ENCODE peak calls at places on chromosomes 6 and 20, in ten cellular contexts. One of them, this sample, is unnamed. For H3K36me3, the result is how much of the 10 kb centered on the place peaks cover.

GRCh38 chr6:159953091-159953581 is 15.7 kb upstream of the IGF2R start:
- DNase-seq in psoas muscle: peak
- DNase-seq in K562: no peak
- DNase-seq in colonic mucosa: peak
- DNase-seq in heart left ventricle: peak
- DNase-seq in aorta: peak
- DNase-seq in PC-9: no peak
- DNase-seq in bronchial epithelial cell: peak
- DNase-seq in right atrium auricular region: no peak
- DNase-seq in upper lobe of right lung: peak
- DNase-seq in this sample: peak

GRCh38 chr20:6051505-6051904 is 2.4 kb downstream of the LRRN4 start:
- DNase-seq in psoas muscle: no peak
- DNase-seq in K562: no peak
- DNase-seq in colonic mucosa: no peak
- DNase-seq in heart left ventricle: no peak
- DNase-seq in aorta: no peak
- DNase-seq in PC-9: no peak
- DNase-seq in bronchial epithelial cell: peak
- DNase-seq in right atrium auricular region: no peak
- DNase-seq in upper lobe of right lung: no peak
- DNase-seq in this sample: no peak

GRCh38 chr6:53171605-53172467 is 23.2 kb upstream of the GCM1 start:
- DNase-seq in psoas muscle: peak
- DNase-seq in K562: peak
- DNase-seq in colonic mucosa: peak
- DNase-seq in heart left ventricle: peak
- DNase-seq in aorta: peak
- DNase-seq in PC-9: peak
- DNase-seq in bronchial epithelial cell: peak
- DNase-seq in right atrium auricular region: peak
- DNase-seq in upper lobe of right lung: peak
- DNase-seq in this sample: peak

GRCh38 chr6:84554069-84554468 is 210.3 kb downstream of the TBX18 start:
- DNase-seq in psoas muscle: no peak
- DNase-seq in K562: no peak
- DNase-seq in colonic mucosa: no peak
- DNase-seq in heart left ventricle: no peak
- DNase-seq in aorta: no peak
- DNase-seq in PC-9: no peak
- DNase-seq in bronchial epithelial cell: no peak
- DNase-seq in right atrium auricular region: no peak
- DNase-seq in upper lobe of right lung: no peak
- DNase-seq in this sample: no peak

GRCh38 chr6:105136433-105137350 is 43.1 kb downstream of the POPDC3 start:
- DNase-seq in psoas muscle: peak
- DNase-seq in K562: peak
- DNase-seq in colonic mucosa: peak
- DNase-seq in heart left ventricle: peak
- DNase-seq in aorta: peak
- DNase-seq in PC-9: no peak
- DNase-seq in bronchial epithelial cell: no peak
- DNase-seq in right atrium auricular region: peak
- DNase-seq in upper lobe of right lung: peak
- DNase-seq in this sample: peak

GRCh38 chr6:158560787-158561246 is 926 bp downstream of the TMEM181 start:
- DNase-seq in psoas muscle: no peak
- DNase-seq in K562: no peak
- DNase-seq in colonic mucosa: peak
- DNase-seq in heart left ventricle: no peak
- DNase-seq in aorta: no peak
- DNase-seq in PC-9: no peak
- DNase-seq in bronchial epithelial cell: no peak
- DNase-seq in right atrium auricular region: no peak
- DNase-seq in upper lobe of right lung: peak
- DNase-seq in this sample: peak

GRCh38 chr6:169911264-169912263 is 160.1 kb downstream of the ERMARD start:
- DNase-seq in psoas muscle: no peak
- DNase-seq in K562: no peak
- DNase-seq in colonic mucosa: no peak
- DNase-seq in heart left ventricle: no peak
- DNase-seq in aorta: no peak
- DNase-seq in PC-9: no peak
- DNase-seq in bronchial epithelial cell: no peak
- DNase-seq in right atrium auricular region: no peak
- DNase-seq in upper lobe of right lung: no peak
- DNase-seq in this sample: no peak

GRCh38 chr6:25715794-25716193 is 38.7 kb upstream of the SLC17A4 start:
- DNase-seq in psoas muscle: no peak
- DNase-seq in K562: no peak
- DNase-seq in colonic mucosa: no peak
- DNase-seq in heart left ventricle: no peak
- DNase-seq in aorta: no peak
- DNase-seq in PC-9: no peak
- DNase-seq in bronchial epithelial cell: no peak
- DNase-seq in right atrium auricular region: no peak
- DNase-seq in upper lobe of right lung: no peak
- DNase-seq in this sample: no peak

GRCh38 chr6:137309078-137309762 is 90.0 kb upstream of the IFNGR1 start:
- DNase-seq in psoas muscle: peak
- DNase-seq in K562: peak
- DNase-seq in colonic mucosa: peak
- DNase-seq in heart left ventricle: peak
- DNase-seq in aorta: peak
- DNase-seq in PC-9: peak
- DNase-seq in bronchial epithelial cell: peak
- DNase-seq in right atrium auricular region: peak
- DNase-seq in upper lobe of right lung: peak
- DNase-seq in this sample: peak

GRCh38 chr6:474454-475185 is 83.1 kb downstream of the IRF4 start:
- DNase-seq in psoas muscle: no peak
- DNase-seq in K562: no peak
- DNase-seq in colonic mucosa: no peak
- DNase-seq in heart left ventricle: no peak
- DNase-seq in aorta: no peak
- DNase-seq in PC-9: no peak
- DNase-seq in bronchial epithelial cell: no peak
- DNase-seq in right atrium auricular region: no peak
- DNase-seq in upper lobe of right lung: no peak
- DNase-seq in this sample: peak

GRCh38 chr6:154410619-154411044 is 54.0 kb upstream of the IPCEF1 start:
- DNase-seq in psoas muscle: peak
- DNase-seq in K562: no peak
- DNase-seq in colonic mucosa: no peak
- DNase-seq in heart left ventricle: peak
- DNase-seq in aorta: peak
- DNase-seq in PC-9: peak
- DNase-seq in bronchial epithelial cell: peak
- DNase-seq in right atrium auricular region: peak
- DNase-seq in upper lobe of right lung: no peak
- DNase-seq in this sample: no peak

GRCh38 chr6:14816106-14816864 is 429.6 kb upstream of the JARID2 start:
- DNase-seq in psoas muscle: no peak
- DNase-seq in K562: no peak
- DNase-seq in colonic mucosa: no peak
- DNase-seq in heart left ventricle: no peak
- DNase-seq in aorta: no peak
- DNase-seq in PC-9: no peak
- DNase-seq in bronchial epithelial cell: no peak
- DNase-seq in right atrium auricular region: no peak
- DNase-seq in upper lobe of right lung: no peak
- DNase-seq in this sample: no peak

GRCh38 chr20:37394543-37395410 is 48.8 kb downstream of the SRC start:
- DNase-seq in psoas muscle: peak
- DNase-seq in K562: no peak
- DNase-seq in colonic mucosa: no peak
- DNase-seq in heart left ventricle: no peak
- DNase-seq in aorta: peak
- DNase-seq in PC-9: no peak
- DNase-seq in bronchial epithelial cell: peak
- DNase-seq in right atrium auricular region: no peak
- DNase-seq in upper lobe of right lung: no peak
- DNase-seq in this sample: peak

GRCh38 chr20:58997141-58997770 is 9.8 kb downstream of the CTSZ start:
- DNase-seq in psoas muscle: no peak
- DNase-seq in K562: no peak
- DNase-seq in colonic mucosa: no peak
- DNase-seq in heart left ventricle: no peak
- DNase-seq in aorta: peak
- DNase-seq in PC-9: no peak
- DNase-seq in bronchial epithelial cell: no peak
- DNase-seq in right atrium auricular region: no peak
- DNase-seq in upper lobe of right lung: peak
- DNase-seq in this sample: no peak

DNA sequence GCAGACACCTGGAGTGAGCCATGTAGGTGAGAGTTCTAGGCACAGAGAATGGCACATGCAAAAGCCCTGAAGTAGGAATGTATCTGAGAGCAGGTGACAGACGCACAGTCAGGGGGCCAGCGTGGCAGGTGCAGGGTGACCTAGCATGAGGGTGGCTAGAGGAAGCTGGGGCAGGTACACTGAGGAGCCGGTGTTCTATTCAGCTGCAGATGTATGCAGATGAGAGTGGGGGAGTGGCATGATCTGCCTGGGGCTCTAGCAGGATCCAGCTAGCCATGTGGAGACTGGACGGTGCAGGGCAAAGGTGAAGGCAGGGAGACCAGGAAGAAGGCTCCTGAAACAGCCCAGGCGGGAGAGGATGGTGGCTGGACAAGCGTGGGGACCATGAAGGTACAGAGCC is 10.7 kb downstream of the PEDS1 start:
- DNase-seq in psoas muscle: no peak
- DNase-seq in K562: no peak
- DNase-seq in colonic mucosa: no peak
- DNase-seq in heart left ventricle: no peak
- DNase-seq in aorta: no peak
- DNase-seq in PC-9: peak
- DNase-seq in bronchial epithelial cell: no peak
- DNase-seq in right atrium auricular region: no peak
- DNase-seq in upper lobe of right lung: no peak
- DNase-seq in this sample: no peak
- H3K36me3 ChIP-seq in psoas muscle: under half
- H3K36me3 ChIP-seq in K562: half or more
- H3K36me3 ChIP-seq in colonic mucosa: under half
- H3K36me3 ChIP-seq in heart left ventricle: under half
- H3K36me3 ChIP-seq in aorta: under half
- H3K36me3 ChIP-seq in PC-9: under half
- H3K36me3 ChIP-seq in bronchial epithelial cell: under half
- H3K36me3 ChIP-seq in right atrium auricular region: under half
- H3K36me3 ChIP-seq in upper lobe of right lung: under half
- H3K36me3 ChIP-seq in this sample: under half

GRCh38 chr6:135093578-135093977 is 39.0 kb upstream of the HBS1L start:
- DNase-seq in psoas muscle: no peak
- DNase-seq in K562: no peak
- DNase-seq in colonic mucosa: no peak
- DNase-seq in heart left ventricle: no peak
- DNase-seq in aorta: no peak
- DNase-seq in PC-9: no peak
- DNase-seq in bronchial epithelial cell: no peak
- DNase-seq in right atrium auricular region: no peak
- DNase-seq in upper lobe of right lung: no peak
- DNase-seq in this sample: no peak
- H3K36me3 ChIP-seq in psoas muscle: under half
- H3K36me3 ChIP-seq in K562: under half
- H3K36me3 ChIP-seq in colonic mucosa: under half
- H3K36me3 ChIP-seq in heart left ventricle: under half
- H3K36me3 ChIP-seq in aorta: under half
- H3K36me3 ChIP-seq in PC-9: under half
- H3K36me3 ChIP-seq in bronchial epithelial cell: under half
- H3K36me3 ChIP-seq in right atrium auricular region: under half
- H3K36me3 ChIP-seq in upper lobe of right lung: under half
- H3K36me3 ChIP-seq in this sample: under half

DNA sequence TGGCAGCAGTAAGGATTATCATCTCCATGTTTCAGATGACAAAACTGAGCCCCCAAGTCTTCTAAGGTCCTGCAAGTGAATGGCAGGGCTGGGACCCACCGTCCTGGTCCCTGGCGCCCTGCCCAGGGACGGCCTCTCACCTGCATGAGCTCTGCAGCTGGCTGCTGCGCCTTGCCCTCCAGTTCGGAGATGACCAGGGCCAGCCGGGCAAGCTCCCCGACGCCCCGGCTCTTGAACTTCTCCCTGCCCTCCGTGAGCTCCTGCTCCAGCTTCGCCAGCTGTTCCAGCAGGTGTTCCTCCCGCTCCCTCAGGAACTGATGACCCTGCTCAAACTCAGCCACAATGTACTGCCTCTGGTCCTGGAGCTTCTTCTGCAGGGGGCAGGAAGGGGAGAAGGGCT is 16.8 kb downstream of the TRIM26 start:
- DNase-seq in psoas muscle: no peak
- DNase-seq in K562: no peak
- DNase-seq in colonic mucosa: no peak
- DNase-seq in heart left ventricle: no peak
- DNase-seq in aorta: no peak
- DNase-seq in PC-9: no peak
- DNase-seq in bronchial epithelial cell: no peak
- DNase-seq in right atrium auricular region: no peak
- DNase-seq in upper lobe of right lung: no peak
- DNase-seq in this sample: no peak
- H3K36me3 ChIP-seq in psoas muscle: half or more
- H3K36me3 ChIP-seq in K562: under half
- H3K36me3 ChIP-seq in colonic mucosa: under half
- H3K36me3 ChIP-seq in heart left ventricle: half or more
- H3K36me3 ChIP-seq in aorta: under half
- H3K36me3 ChIP-seq in PC-9: under half
- H3K36me3 ChIP-seq in bronchial epithelial cell: under half
- H3K36me3 ChIP-seq in right atrium auricular region: half or more
- H3K36me3 ChIP-seq in upper lobe of right lung: half or more
- H3K36me3 ChIP-seq in this sample: under half

GRCh38 chr6:125066140-125066539 is 87.4 kb upstream of the TPD52L1 start:
- DNase-seq in psoas muscle: no peak
- DNase-seq in K562: no peak
- DNase-seq in colonic mucosa: no peak
- DNase-seq in heart left ventricle: no peak
- DNase-seq in aorta: no peak
- DNase-seq in PC-9: no peak
- DNase-seq in bronchial epithelial cell: no peak
- DNase-seq in right atrium auricular region: no peak
- DNase-seq in upper lobe of right lung: no peak
- DNase-seq in this sample: no peak

GRCh38 chr6:125073071-125073470 is 80.5 kb upstream of the TPD52L1 start:
- DNase-seq in psoas muscle: no peak
- DNase-seq in K562: no peak
- DNase-seq in colonic mucosa: no peak
- DNase-seq in heart left ventricle: no peak
- DNase-seq in aorta: no peak
- DNase-seq in PC-9: no peak
- DNase-seq in bronchial epithelial cell: no peak
- DNase-seq in right atrium auricular region: no peak
- DNase-seq in upper lobe of right lung: no peak
- DNase-seq in this sample: no peak

GRCh38 chr6:125066964-125067363 is 86.6 kb upstream of the TPD52L1 start:
- DNase-seq in psoas muscle: no peak
- DNase-seq in K562: peak
- DNase-seq in colonic mucosa: no peak
- DNase-seq in heart left ventricle: no peak
- DNase-seq in aorta: no peak
- DNase-seq in PC-9: peak
- DNase-seq in bronchial epithelial cell: peak
- DNase-seq in right atrium auricular region: no peak
- DNase-seq in upper lobe of right lung: no peak
- DNase-seq in this sample: peak

GRCh38 chr6:125063307-125063706 is 90.3 kb upstream of the TPD52L1 start:
- DNase-seq in psoas muscle: no peak
- DNase-seq in K562: no peak
- DNase-seq in colonic mucosa: no peak
- DNase-seq in heart left ventricle: no peak
- DNase-seq in aorta: no peak
- DNase-seq in PC-9: no peak
- DNase-seq in bronchial epithelial cell: no peak
- DNase-seq in right atrium auricular region: no peak
- DNase-seq in upper lobe of right lung: no peak
- DNase-seq in this sample: no peak

GRCh38 chr6:125067552-125067951 is 86.0 kb upstream of the TPD52L1 start:
- DNase-seq in psoas muscle: no peak
- DNase-seq in K562: no peak
- DNase-seq in colonic mucosa: no peak
- DNase-seq in heart left ventricle: no peak
- DNase-seq in aorta: no peak
- DNase-seq in PC-9: peak
- DNase-seq in bronchial epithelial cell: no peak
- DNase-seq in right atrium auricular region: no peak
- DNase-seq in upper lobe of right lung: no peak
- DNase-seq in this sample: no peak
- H3K36me3 ChIP-seq in psoas muscle: under half
- H3K36me3 ChIP-seq in K562: under half
- H3K36me3 ChIP-seq in colonic mucosa: under half
- H3K36me3 ChIP-seq in heart left ventricle: under half
- H3K36me3 ChIP-seq in aorta: under half
- H3K36me3 ChIP-seq in PC-9: under half
- H3K36me3 ChIP-seq in bronchial epithelial cell: under half
- H3K36me3 ChIP-seq in right atrium auricular region: under half
- H3K36me3 ChIP-seq in upper lobe of right lung: under half
- H3K36me3 ChIP-seq in this sample: under half